ENCODE peak calls at places on chromosome 20, in seven cellular contexts. One of them, this sample, is unnamed.
A peak's percentile ranks its signal among the peaks of the same experiment; 100 is the strongest.

GRCh38 chr20:32201977-32202363 is 5.6 kb downstream of the PLAGL2 start:
- DNase-seq in NCI-H2171 treated with DMSO at 0.1 percent for 48 hours: no peak
- DNase-seq in glutamatergic neuron: no peak
- DNase-seq in psoas muscle: no peak
- DNase-seq in fibroblast of lung: no peak
- DNase-seq in iris pigment epithelial cell: peak; percentile 31
- DNase-seq in left lung: no peak
- DNase-seq in this sample: no peak

GRCh38 chr20:37699202-37699601 is 5.4 kb downstream of the CTNNBL1 start:
- DNase-seq in iris pigment epithelial cell: peak; percentile 36
- DNase-seq in left lung: no peak
- DNase-seq in psoas muscle: no peak
- DNase-seq in fibroblast of lung: peak; percentile 34
- DNase-seq in glutamatergic neuron: no peak
- DNase-seq in NCI-H2171 treated with DMSO at 0.1 percent for 48 hours: no peak
- DNase-seq in this sample: no peak

GRCh38 chr20:40959325-40960092 is 69.1 kb upstream of the TOP1 start:
- DNase-seq in left lung: no peak
- DNase-seq in iris pigment epithelial cell: no peak
- DNase-seq in glutamatergic neuron: no peak
- DNase-seq in NCI-H2171 treated with DMSO at 0.1 percent for 48 hours: no peak
- DNase-seq in psoas muscle: no peak
- DNase-seq in fibroblast of lung: no peak
- DNase-seq in this sample: no peak

GRCh38 chr20:49627329-49627761 is 59.4 kb upstream of the PTGIS start:
- DNase-seq in NCI-H2171 treated with DMSO at 0.1 percent for 48 hours: no peak
- DNase-seq in psoas muscle: no peak
- DNase-seq in left lung: peak; percentile 63
- DNase-seq in glutamatergic neuron: no peak
- DNase-seq in fibroblast of lung: no peak
- DNase-seq in iris pigment epithelial cell: no peak
- DNase-seq in this sample: no peak

GRCh38 chr20:23278172-23278571 is 72.4 kb upstream of the NXT1 start:
- DNase-seq in fibroblast of lung: no peak
- DNase-seq in NCI-H2171 treated with DMSO at 0.1 percent for 48 hours: no peak
- DNase-seq in glutamatergic neuron: no peak
- DNase-seq in left lung: no peak
- DNase-seq in psoas muscle: no peak
- DNase-seq in iris pigment epithelial cell: no peak
- DNase-seq in this sample: no peak

GRCh38 chr20:47160992-47161391 is 195.5 kb downstream of the ZMYND8 start:
- DNase-seq in iris pigment epithelial cell: no peak
- DNase-seq in NCI-H2171 treated with DMSO at 0.1 percent for 48 hours: no peak
- DNase-seq in glutamatergic neuron: no peak
- DNase-seq in fibroblast of lung: no peak
- DNase-seq in psoas muscle: no peak
- DNase-seq in left lung: no peak
- DNase-seq in this sample: no peak

GRCh38 chr20:62617711-62618483 is 24.4 kb upstream of the SLCO4A1 start:
- DNase-seq in iris pigment epithelial cell: no peak
- DNase-seq in glutamatergic neuron: no peak
- DNase-seq in psoas muscle: peak; percentile 67
- DNase-seq in left lung: peak; percentile 80
- DNase-seq in fibroblast of lung: no peak
- DNase-seq in NCI-H2171 treated with DMSO at 0.1 percent for 48 hours: no peak
- DNase-seq in this sample: no peak

GRCh38 chr20:63060057-63060991 is 53.6 kb upstream of the BHLHE23 start:
- DNase-seq in iris pigment epithelial cell: peak; percentile 46
- DNase-seq in glutamatergic neuron: peak; percentile 67
- DNase-seq in NCI-H2171 treated with DMSO at 0.1 percent for 48 hours: peak; percentile 90
- DNase-seq in left lung: peak; percentile 24
- DNase-seq in fibroblast of lung: no peak
- DNase-seq in psoas muscle: no peak
- DNase-seq in this sample: no peak

GRCh38 chr20:1469925-1470571 is 3.4 kb upstream of the NSFL1C start:
- DNase-seq in NCI-H2171 treated with DMSO at 0.1 percent for 48 hours: peak; percentile 73
- DNase-seq in psoas muscle: peak; percentile 77
- DNase-seq in left lung: peak; percentile 84
- DNase-seq in fibroblast of lung: peak; percentile 99
- DNase-seq in glutamatergic neuron: peak; percentile 87
- DNase-seq in iris pigment epithelial cell: peak; percentile 98
- DNase-seq in this sample: peak; percentile 95

GRCh38 chr20:52172392-52173047 is 19.1 kb downstream of the ZFP64 start:
- DNase-seq in fibroblast of lung: no peak
- DNase-seq in left lung: no peak
- DNase-seq in psoas muscle: no peak
- DNase-seq in NCI-H2171 treated with DMSO at 0.1 percent for 48 hours: no peak
- DNase-seq in glutamatergic neuron: no peak
- DNase-seq in iris pigment epithelial cell: no peak
- DNase-seq in this sample: no peak

GRCh38 chr20:32536861-32537656 is 48.1 kb downstream of the NOL4L start:
- DNase-seq in psoas muscle: peak; percentile 20
- DNase-seq in iris pigment epithelial cell: no peak
- DNase-seq in left lung: peak; percentile 52
- DNase-seq in fibroblast of lung: no peak
- DNase-seq in NCI-H2171 treated with DMSO at 0.1 percent for 48 hours: peak; percentile 95
- DNase-seq in glutamatergic neuron: peak; percentile 58
- DNase-seq in this sample: no peak

GRCh38 chr20:50868509-50869495 is 62.4 kb downstream of the ADNP start:
- DNase-seq in glutamatergic neuron: no peak
- DNase-seq in NCI-H2171 treated with DMSO at 0.1 percent for 48 hours: no peak
- DNase-seq in left lung: no peak
- DNase-seq in iris pigment epithelial cell: peak; percentile 69
- DNase-seq in fibroblast of lung: peak; percentile 25
- DNase-seq in psoas muscle: no peak
- DNase-seq in this sample: peak; percentile 68